ENCODE peak calls at places on chromosomes 5 and 9, in six cellular contexts. Z, H, K, Y, E and G are unnamed samples.

GRCh38 chr9:16515879-16516289 is 354.6 kb downstream of the BNC2 start:
- DNase-seq in Z (no peak), H (peak), K (no peak), Y (peak), E (no peak), G (no peak)

GRCh38 chr9:15755660-15756059 is 202.8 kb downstream of the CCDC171 start:
- DNase-seq in Z (no peak), H (peak), K (no peak), Y (no peak), E (no peak), G (no peak)

GRCh38 chr5:69113851-69114250 is 20.0 kb downstream of the SLC30A5 start:
- DNase-seq in Z (no peak), H (no peak), K (no peak), Y (no peak), E (no peak), G (no peak)

GRCh38 chr5:169742773-169743296 is 105.8 kb downstream of the DOCK2 start:
- DNase-seq in Z (no peak), H (peak), K (no peak), Y (peak), E (no peak), G (no peak)

GRCh38 chr5:61327761-61328753 is 4.0 kb upstream of the ZSWIM6 start:
- DNase-seq in Z (no peak), H (no peak), K (no peak), Y (peak), E (no peak), G (no peak)

GRCh38 chr9:99491408-99492259 is 269.6 kb downstream of the SEC61B start:
- DNase-seq in Z (no peak), H (peak), K (no peak), Y (peak), E (no peak), G (no peak)

GRCh38 chr5:125140855-125141254 is 394.4 kb upstream of the ZNF608 start:
- DNase-seq in Z (no peak), H (peak), K (no peak), Y (peak), E (no peak), G (no peak)

GRCh38 chr5:75002271-75002670 is 50.1 kb downstream of the GCNT4 start:
- DNase-seq in Z (no peak), H (no peak), K (no peak), Y (no peak), E (no peak), G (no peak)

GRCh38 chr5:14036947-14037346 is 92.5 kb upstream of the DNAH5 start:
- DNase-seq in Z (no peak), H (no peak), K (no peak), Y (no peak), E (no peak), G (no peak)

GRCh38 chr5:65261499-65261898 is 220.2 kb downstream of the ADAMTS6 start:
- DNase-seq in Z (no peak), H (no peak), K (no peak), Y (peak), E (no peak), G (no peak)

GRCh38 chr5:158698036-158698667 is 401.6 kb downstream of the EBF1 start:
- DNase-seq in Z (no peak), H (no peak), K (no peak), Y (no peak), E (no peak), G (no peak)

GRCh38 chr9:37408933-37409710 is 13.4 kb upstream of the GRHPR start:
- DNase-seq in Z (peak), H (no peak), K (no peak), Y (no peak), E (peak), G (peak)

GRCh38 chr5:76602094-76602726 is 21.0 kb downstream of the F2RL2 start:
- DNase-seq in Z (no peak), H (no peak), K (no peak), Y (peak), E (no peak), G (no peak)

GRCh38 chr9:136666364-136667216 is 3.9 kb downstream of the EGFL7 start:
- DNase-seq in Z (no peak), H (no peak), K (no peak), Y (no peak), E (no peak), G (no peak)

GRCh38 chr5:32182463-32183081 is 8.5 kb upstream of the GOLPH3 start:
- DNase-seq in Z (no peak), H (no peak), K (no peak), Y (no peak), E (no peak), G (no peak)

GRCh38 chr9:105415344-105415980 is 32.4 kb upstream of the FSD1L start:
- DNase-seq in Z (peak), H (no peak), K (peak), Y (peak), E (peak), G (peak)

GRCh38 chr5:120446068-120446492 is 18.0 kb upstream of the PRR16 start:
- DNase-seq in Z (no peak), H (peak), K (no peak), Y (peak), E (no peak), G (no peak)

GRCh38 chr9:32502996-32503395 is 23.0 kb downstream of the RIGI start:
- DNase-seq in Z (no peak), H (no peak), K (no peak), Y (no peak), E (no peak), G (no peak)

GRCh38 chr9:306907-307306 is 92.2 kb downstream of the DOCK8 start:
- DNase-seq in Z (no peak), H (no peak), K (no peak), Y (no peak), E (peak), G (peak)

GRCh38 chr5:72703876-72704275 is 112.6 kb upstream of the TNPO1 start:
- DNase-seq in Z (no peak), H (no peak), K (no peak), Y (no peak), E (no peak), G (no peak)

GRCh38 chr9:134358026-134358967 is 32.0 kb downstream of the RXRA start:
- DNase-seq in Z (no peak), H (no peak), K (peak), Y (peak), E (no peak), G (no peak)

GRCh38 chr9:20028849-20029231 is 240.0 kb upstream of the SLC24A2 start:
- DNase-seq in Z (no peak), H (no peak), K (no peak), Y (no peak), E (no peak), G (no peak)

GRCh38 chr9:130143974-130144373 is 28.2 kb upstream of the NCS1 start:
- DNase-seq in Z (no peak), H (no peak), K (no peak), Y (peak), E (no peak), G (no peak)

GRCh38 chr9:97855899-97856298 is 2.9 kb downstream of the FOXE1 start:
- DNase-seq in Z (no peak), H (no peak), K (no peak), Y (no peak), E (no peak), G (no peak)

GRCh38 chr9:107190031-107190935 is 92.8 kb upstream of the RAD23B start:
- DNase-seq in Z (no peak), H (no peak), K (no peak), Y (peak), E (no peak), G (no peak)